ENCODE peak calls at places on chromosome 1, in four cellular contexts. H, U, B and D are unnamed samples.

GRCh38 chr1:98264727-98265126 is 343.9 kb upstream of the DPYD start:
- DNase-seq in H (no peak), U (peak; percentile 44), B (no peak), D (no peak)

GRCh38 chr1:244964112-244964971 is 100.0 kb upstream of the HNRNPU start:
- DNase-seq in H (peak; percentile 6), U (no peak), B (no peak), D (no peak)

GRCh38 chr1:214850432-214851010 is 232.0 kb upstream of the KCNK2 start:
- DNase-seq in H (no peak), U (no peak), B (no peak), D (no peak)

GRCh38 chr1:4483031-4483625 is 171.3 kb upstream of the AJAP1 start:
- DNase-seq in H (no peak), U (no peak), B (no peak), D (no peak)

GRCh38 chr1:239806900-239807299 is 284.8 kb upstream of the FMN2 start:
- DNase-seq in H (no peak), U (no peak), B (no peak), D (no peak)

GRCh38 chr1:62794047-62794446 is 10.1 kb downstream of the ATG4C start:
- DNase-seq in H (no peak), U (no peak), B (no peak), D (no peak)

GRCh38 chr1:55048453-55049270 is 9.3 kb downstream of the PCSK9 start:
- DNase-seq in H (no peak), U (no peak), B (no peak), D (no peak)

GRCh38 chr1:40831001-40831732 is 31.0 kb downstream of the CITED4 start:
- DNase-seq in H (no peak), U (no peak), B (no peak), D (no peak)

GRCh38 chr1:3313579-3313955 is 140.9 kb upstream of the ARHGEF16 start:
- DNase-seq in H (no peak), U (no peak), B (no peak), D (peak; percentile 50)

GRCh38 chr1:236148471-236148847 is 6.1 kb downstream of the GPR137B start:
- DNase-seq in H (no peak), U (no peak), B (no peak), D (no peak)

GRCh38 chr1:235659186-235659771 is 9.7 kb upstream of the GNG4 start:
- DNase-seq in H (no peak), U (no peak), B (no peak), D (no peak)

GRCh38 chr1:37034301-37035013 is at the start of gene GRIK3:
- DNase-seq in H (no peak), U (peak; percentile 56), B (no peak), D (no peak)

GRCh38 chr1:228101614-228101993 is 1.5 kb downstream of the C1orf35 start:
- DNase-seq in H (no peak), U (no peak), B (no peak), D (no peak)

GRCh38 chr1:47514229-47514628 is 76.4 kb downstream of the FOXD2 start:
- DNase-seq in H (no peak), U (no peak), B (no peak), D (no peak)

GRCh38 chr1:24770891-24771290 is 25.6 kb downstream of the CLIC4 start:
- DNase-seq in H (no peak), U (no peak), B (no peak), D (no peak)